ENCODE peak calls at places on chromosomes 13 and 19, in four cellular contexts. K, Z, R and A are unnamed samples.

GRCh38 chr19:48970923-48971395 is 5.8 kb downstream of the FTL start:
- DNase-seq in K (peak; percentile 67), Z (no peak), R (peak; percentile 91), A (peak; percentile 57)

GRCh38 chr19:44947041-44947581 is 1.3 kb downstream of the APOC2 start:
- DNase-seq in K (no peak), Z (no peak), R (no peak), A (no peak)

GRCh38 chr13:49932868-49933267 is 3.3 kb downstream of the SPRYD7 start:
- DNase-seq in K (no peak), Z (no peak), R (no peak), A (no peak)

GRCh38 chr19:10808937-10809655 is 26.9 kb downstream of the TMED1 start:
- DNase-seq in K (peak; percentile 31), Z (no peak), R (no peak), A (no peak)

GRCh38 chr19:47093841-47094240 is 19.7 kb downstream of the ZC3H4 start:
- DNase-seq in K (no peak), Z (no peak), R (no peak), A (no peak)

GRCh38 chr13:60756306-60756705 is 359.3 kb downstream of the TDRD3 start:
- DNase-seq in K (no peak), Z (no peak), R (no peak), A (no peak)

GRCh38 chr13:79401259-79402071 is 4.6 kb downstream of the RBM26 start:
- DNase-seq in K (no peak), Z (no peak), R (no peak), A (no peak)

GRCh38 chr13:113539822-113540221 is 44.7 kb upstream of the TFDP1 start:
- DNase-seq in K (no peak), Z (no peak), R (no peak), A (no peak)

GRCh38 chr19:14479309-14479984 is 4.3 kb upstream of the PTGER1 start:
- DNase-seq in K (no peak), Z (no peak), R (no peak), A (no peak)

GRCh38 chr13:106802917-106803316 is 235.0 kb upstream of the ARGLU1 start:
- DNase-seq in K (no peak), Z (no peak), R (no peak), A (no peak)

GRCh38 chr13:98741741-98742435 is 10.6 kb downstream of the SLC15A1 start:
- DNase-seq in K (no peak), Z (no peak), R (no peak), A (no peak)

GRCh38 chr13:20174656-20175405 is 14.0 kb upstream of the GJA3 start:
- DNase-seq in K (peak; percentile 9), Z (peak; percentile 62), R (peak; percentile 75), A (no peak)

GRCh38 chr13:20461860-20462532 is 63.7 kb downstream of the CRYL1 start:
- DNase-seq in K (no peak), Z (no peak), R (no peak), A (no peak)

GRCh38 chr13:89891416-89891815 is 1456.1 kb upstream of the MIR17HG start:
- DNase-seq in K (no peak), Z (no peak), R (no peak), A (no peak)

GRCh38 chr13:48624858-48625257 is 28.9 kb upstream of the CYSLTR2 start:
- DNase-seq in K (no peak), Z (no peak), R (no peak), A (no peak)

GRCh38 chr13:85266771-85267170 is 532.4 kb downstream of the SLITRK6 start:
- DNase-seq in K (no peak), Z (no peak), R (no peak), A (no peak)

GRCh38 chr13:27808866-27809546 is 16.7 kb downstream of the GSX1 start:
- DNase-seq in K (no peak), Z (no peak), R (no peak), A (no peak)

GRCh38 chr13:66443926-66444325 is 786.2 kb downstream of the PCDH9 start:
- DNase-seq in K (no peak), Z (no peak), R (no peak), A (no peak)